ENCODE peak calls at places on chromosomes 12 and 14, in four cellular contexts. One of them, this sample, is unnamed.

GRCh38 chr12:20822925-20823324 is 12.4 kb downstream of the SLCO1B3 start:
- DNase-seq in HepG2: no peak
- DNase-seq in K562: no peak
- DNase-seq in GM12878: no peak
- DNase-seq in this sample: no peak

GRCh38 chr12:108950991-108951739 is 69.7 kb downstream of the SVOP start:
- DNase-seq in HepG2: peak
- DNase-seq in GM12878: peak
- DNase-seq in K562: peak
- DNase-seq in this sample: peak

GRCh38 chr14:92692822-92693226 is 55.6 kb downstream of the LGMN start:
- DNase-seq in GM12878: no peak
- DNase-seq in K562: no peak
- DNase-seq in HepG2: no peak
- DNase-seq in this sample: no peak

GRCh38 chr12:1534708-1535107 is 59.7 kb downstream of the FBXL14 start:
- DNase-seq in GM12878: peak
- DNase-seq in K562: no peak
- DNase-seq in HepG2: no peak
- DNase-seq in this sample: no peak

GRCh38 chr12:92779902-92780301 is 77.1 kb downstream of the PLEKHG7 start:
- DNase-seq in GM12878: no peak
- DNase-seq in K562: no peak
- DNase-seq in HepG2: no peak
- DNase-seq in this sample: no peak

GRCh38 chr12:112116232-112117060 is 7.9 kb upstream of the NAA25 start:
- DNase-seq in K562: peak
- DNase-seq in HepG2: peak
- DNase-seq in GM12878: no peak
- DNase-seq in this sample: peak

GRCh38 chr12:59637657-59638150 is 41.9 kb downstream of the SLC16A7 start:
- DNase-seq in HepG2: no peak
- DNase-seq in K562: no peak
- DNase-seq in GM12878: no peak
- DNase-seq in this sample: no peak

GRCh38 chr12:27822076-27822712 is 42.2 kb upstream of the MANSC4 start:
- DNase-seq in GM12878: peak
- DNase-seq in K562: no peak
- DNase-seq in HepG2: no peak
- DNase-seq in this sample: no peak

GRCh38 chr14:77301103-77301502 is 19.6 kb downstream of the POMT2 start:
- DNase-seq in HepG2: peak
- DNase-seq in GM12878: no peak
- DNase-seq in K562: peak
- DNase-seq in this sample: peak

GRCh38 chr12:51663390-51663789 is 72.4 kb downstream of the SCN8A start:
- DNase-seq in K562: no peak
- DNase-seq in GM12878: no peak
- DNase-seq in HepG2: no peak
- DNase-seq in this sample: no peak

GRCh38 chr14:76034566-76034965 is 49.0 kb downstream of the IFT43 start:
- DNase-seq in HepG2: no peak
- DNase-seq in GM12878: no peak
- DNase-seq in K562: no peak
- DNase-seq in this sample: no peak

GRCh38 chr12:92029902-92030586 is 115.6 kb downstream of the BTG1 start:
- DNase-seq in HepG2: no peak
- DNase-seq in GM12878: no peak
- DNase-seq in K562: no peak
- DNase-seq in this sample: no peak

GRCh38 chr12:99157946-99158345 is 489.6 kb upstream of the GARIN6 start:
- DNase-seq in HepG2: no peak
- DNase-seq in K562: no peak
- DNase-seq in GM12878: no peak
- DNase-seq in this sample: no peak

GRCh38 chr14:89351364-89351957 is 65.6 kb downstream of the FOXN3 start:
- DNase-seq in HepG2: peak
- DNase-seq in GM12878: peak
- DNase-seq in K562: no peak
- DNase-seq in this sample: peak

GRCh38 chr14:91752956-91753355 is 21.1 kb upstream of the CATSPERB start:
- DNase-seq in HepG2: no peak
- DNase-seq in GM12878: no peak
- DNase-seq in K562: no peak
- DNase-seq in this sample: no peak

GRCh38 chr14:96204151-96205058 is at the start of gene BDKRB2:
- DNase-seq in GM12878: no peak
- DNase-seq in K562: peak
- DNase-seq in HepG2: peak
- DNase-seq in this sample: peak

GRCh38 chr12:28622416-28622815 is 432.2 kb downstream of the CCDC91 start:
- DNase-seq in GM12878: no peak
- DNase-seq in K562: no peak
- DNase-seq in HepG2: no peak
- DNase-seq in this sample: no peak

GRCh38 chr12:44286821-44287220 is 450.9 kb downstream of the TMEM117 start:
- DNase-seq in GM12878: no peak
- DNase-seq in K562: no peak
- DNase-seq in HepG2: no peak
- DNase-seq in this sample: no peak

GRCh38 chr12:21710944-21711343 is 53.3 kb upstream of the LDHB start:
- DNase-seq in K562: no peak
- DNase-seq in HepG2: no peak
- DNase-seq in GM12878: no peak
- DNase-seq in this sample: no peak

GRCh38 chr14:103281496-103282231 is 52.4 kb upstream of the EIF5 start:
- DNase-seq in HepG2: peak
- DNase-seq in GM12878: no peak
- DNase-seq in K562: no peak
- DNase-seq in this sample: peak

GRCh38 chr14:102524026-102524450 is 14.5 kb upstream of the ANKRD9 start:
- DNase-seq in GM12878: no peak
- DNase-seq in HepG2: no peak
- DNase-seq in K562: no peak
- DNase-seq in this sample: no peak

GRCh38 chr12:34295366-34296142 is 273.3 kb downstream of the ALG10 start:
- DNase-seq in HepG2: no peak
- DNase-seq in GM12878: no peak
- DNase-seq in K562: no peak
- DNase-seq in this sample: peak

GRCh38 chr12:132524405-132524804 is 34.5 kb downstream of the FBRSL1 start:
- DNase-seq in K562: no peak
- DNase-seq in HepG2: no peak
- DNase-seq in GM12878: no peak
- DNase-seq in this sample: no peak

GRCh38 chr12:4214912-4215861 is 58.4 kb upstream of the CCND2 start:
- DNase-seq in HepG2: no peak
- DNase-seq in GM12878: peak
- DNase-seq in K562: no peak
- DNase-seq in this sample: no peak

GRCh38 chr12:645563-646071 is 17.6 kb downstream of the NINJ2 start:
- DNase-seq in HepG2: peak
- DNase-seq in K562: no peak
- DNase-seq in GM12878: no peak
- DNase-seq in this sample: no peak

GRCh38 chr12:77888611-77889010 is 57.9 kb downstream of the NAV3 start:
- DNase-seq in K562: no peak
- DNase-seq in GM12878: no peak
- DNase-seq in HepG2: peak
- DNase-seq in this sample: no peak

GRCh38 chr12:107760207-107760816 is 625 bp downstream of the PRDM4 start:
- DNase-seq in GM12878: no peak
- DNase-seq in K562: no peak
- DNase-seq in HepG2: peak
- DNase-seq in this sample: peak

GRCh38 chr14:101726295-101726953 is 35.1 kb upstream of the PPP2R5C start:
- DNase-seq in K562: no peak
- DNase-seq in HepG2: no peak
- DNase-seq in GM12878: no peak
- DNase-seq in this sample: no peak

GRCh38 chr12:132776816-132777568 is 15.4 kb upstream of the ANKLE2 start:
- DNase-seq in K562: no peak
- DNase-seq in HepG2: no peak
- DNase-seq in GM12878: no peak
- DNase-seq in this sample: no peak

GRCh38 chr14:99510556-99511139 is 29.4 kb downstream of the CCNK start:
- DNase-seq in GM12878: no peak
- DNase-seq in HepG2: no peak
- DNase-seq in K562: no peak
- DNase-seq in this sample: no peak

GRCh38 chr14:64604001-64604400 is 54.2 kb downstream of the PPP1R36 start:
- DNase-seq in HepG2: no peak
- DNase-seq in K562: no peak
- DNase-seq in GM12878: no peak
- DNase-seq in this sample: no peak

GRCh38 chr14:64605926-64606685 is 56.3 kb downstream of the PPP1R36 start:
- DNase-seq in HepG2: no peak
- DNase-seq in K562: no peak
- DNase-seq in GM12878: no peak
- DNase-seq in this sample: no peak

GRCh38 chr14:64602826-64603225 is 53.1 kb downstream of the PPP1R36 start:
- DNase-seq in GM12878: no peak
- DNase-seq in K562: no peak
- DNase-seq in HepG2: peak
- DNase-seq in this sample: no peak

GRCh38 chr14:64601571-64601970 is 51.8 kb downstream of the PPP1R36 start:
- DNase-seq in K562: no peak
- DNase-seq in GM12878: no peak
- DNase-seq in HepG2: no peak
- DNase-seq in this sample: no peak

GRCh38 chr14:64604854-64605253 is 55.1 kb downstream of the PPP1R36 start:
- DNase-seq in HepG2: no peak
- DNase-seq in K562: no peak
- DNase-seq in GM12878: no peak
- DNase-seq in this sample: no peak
- TF ChIP-seq TCF7 in HepG2: no peak
- TF ChIP-seq TCF7 in K562: no peak
- TF ChIP-seq TCF7 in GM12878: no peak
- TF ChIP-seq TCF7 in this sample: no peak

GRCh38 chr12:97875064-97875463 is 412.5 kb downstream of the RMST start:
- DNase-seq in HepG2: no peak
- DNase-seq in K562: no peak
- DNase-seq in GM12878: no peak
- DNase-seq in this sample: peak
- TF ChIP-seq MAX in HepG2: no peak
- TF ChIP-seq MAX in K562: no peak
- TF ChIP-seq MAX in GM12878: no peak
- TF ChIP-seq MAX in this sample: no peak

DNA sequence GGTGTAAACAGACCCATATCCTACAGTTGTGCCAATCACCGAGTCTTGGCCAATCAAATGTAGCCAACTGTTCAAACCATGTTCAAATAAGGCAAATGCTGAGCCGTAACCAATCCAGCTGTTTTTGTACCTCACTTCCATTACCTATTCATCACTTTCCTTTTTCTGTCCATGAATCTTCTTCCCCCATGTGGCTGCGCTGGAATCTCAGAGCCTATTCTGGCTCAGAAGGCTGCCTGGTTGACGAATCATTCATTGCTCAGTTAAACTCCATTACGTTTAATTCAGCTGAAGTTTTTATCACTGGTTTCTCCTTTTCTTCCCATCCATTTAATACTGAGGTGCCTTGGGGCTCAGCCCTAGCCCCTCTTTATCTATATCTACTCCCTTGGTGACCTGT is 71.1 kb downstream of the TBC1D30 start:
- DNase-seq in K562: no peak
- DNase-seq in HepG2: no peak
- DNase-seq in GM12878: no peak
- DNase-seq in this sample: no peak
- TF ChIP-seq TCF7 in K562: no peak
- TF ChIP-seq TCF7 in HepG2: no peak
- TF ChIP-seq TCF7 in GM12878: no peak
- TF ChIP-seq TCF7 in this sample: no peak

GRCh38 chr12:127280393-127281275 is 986.3 kb upstream of the TMEM132C start:
- DNase-seq in K562: peak
- DNase-seq in GM12878: no peak
- DNase-seq in HepG2: peak
- DNase-seq in this sample: peak
- TF ChIP-seq MAX in K562: no peak
- TF ChIP-seq MAX in GM12878: no peak
- TF ChIP-seq MAX in HepG2: no peak
- TF ChIP-seq MAX in this sample: no peak